ENCODE peak calls at places on chromosomes 5 and 9, in six cellular contexts. One of them, this sample, is unnamed.

GRCh38 chr9:87793292-87793691 is 67.4 kb downstream of the CTSL start:
- DNase-seq in fibroblast of mammary gland: peak
- DNase-seq in KBM-7: no peak
- DNase-seq in GM20000: no peak
- DNase-seq in activated CD4-positive, CD25-positive, alpha-beta regulatory T cell: no peak
- DNase-seq in AG04449: peak
- DNase-seq in this sample: peak

GRCh38 chr9:33884856-33885701 is 68.1 kb downstream of the UBE2R2 start:
- DNase-seq in AG04449: no peak
- DNase-seq in GM20000: no peak
- DNase-seq in activated CD4-positive, CD25-positive, alpha-beta regulatory T cell: no peak
- DNase-seq in fibroblast of mammary gland: peak
- DNase-seq in KBM-7: no peak
- DNase-seq in this sample: peak

GRCh38 chr5:109186759-109187158 is 223.0 kb downstream of the PJA2 start:
- DNase-seq in activated CD4-positive, CD25-positive, alpha-beta regulatory T cell: no peak
- DNase-seq in AG04449: no peak
- DNase-seq in KBM-7: no peak
- DNase-seq in fibroblast of mammary gland: no peak
- DNase-seq in GM20000: no peak
- DNase-seq in this sample: no peak

GRCh38 chr5:143262393-143263174 is 140.9 kb downstream of the NR3C1 start:
- DNase-seq in fibroblast of mammary gland: peak
- DNase-seq in AG04449: peak
- DNase-seq in KBM-7: no peak
- DNase-seq in GM20000: no peak
- DNase-seq in activated CD4-positive, CD25-positive, alpha-beta regulatory T cell: no peak
- DNase-seq in this sample: peak

GRCh38 chr5:170534177-170534576 is 30.4 kb downstream of the KCNIP1 start:
- DNase-seq in GM20000: no peak
- DNase-seq in KBM-7: no peak
- DNase-seq in fibroblast of mammary gland: no peak
- DNase-seq in activated CD4-positive, CD25-positive, alpha-beta regulatory T cell: no peak
- DNase-seq in AG04449: no peak
- DNase-seq in this sample: no peak

GRCh38 chr9:18905883-18906649 is 126.9 kb downstream of the SAXO1 start:
- DNase-seq in fibroblast of mammary gland: peak
- DNase-seq in KBM-7: no peak
- DNase-seq in GM20000: no peak
- DNase-seq in activated CD4-positive, CD25-positive, alpha-beta regulatory T cell: no peak
- DNase-seq in AG04449: no peak
- DNase-seq in this sample: peak

GRCh38 chr5:62969409-62970120 is 390.9 kb downstream of the LRRC70 start:
- DNase-seq in activated CD4-positive, CD25-positive, alpha-beta regulatory T cell: no peak
- DNase-seq in KBM-7: no peak
- DNase-seq in GM20000: no peak
- DNase-seq in fibroblast of mammary gland: no peak
- DNase-seq in AG04449: no peak
- DNase-seq in this sample: no peak

GRCh38 chr9:87260171-87260570 is 237.5 kb upstream of the DAPK1 start:
- DNase-seq in fibroblast of mammary gland: no peak
- DNase-seq in activated CD4-positive, CD25-positive, alpha-beta regulatory T cell: no peak
- DNase-seq in AG04449: no peak
- DNase-seq in KBM-7: no peak
- DNase-seq in GM20000: no peak
- DNase-seq in this sample: peak

GRCh38 chr5:180287404-180287803 is 4.5 kb downstream of the MAPK9 start:
- DNase-seq in KBM-7: no peak
- DNase-seq in GM20000: no peak
- DNase-seq in AG04449: no peak
- DNase-seq in activated CD4-positive, CD25-positive, alpha-beta regulatory T cell: no peak
- DNase-seq in fibroblast of mammary gland: no peak
- DNase-seq in this sample: no peak

GRCh38 chr5:69493235-69493925 is 790 bp downstream of the OCLN start:
- DNase-seq in activated CD4-positive, CD25-positive, alpha-beta regulatory T cell: no peak
- DNase-seq in fibroblast of mammary gland: peak
- DNase-seq in KBM-7: peak
- DNase-seq in GM20000: peak
- DNase-seq in AG04449: no peak
- DNase-seq in this sample: peak

GRCh38 chr5:146520731-146521130 is 4.7 kb upstream of the GPR151 start:
- DNase-seq in activated CD4-positive, CD25-positive, alpha-beta regulatory T cell: no peak
- DNase-seq in AG04449: no peak
- DNase-seq in KBM-7: no peak
- DNase-seq in GM20000: no peak
- DNase-seq in fibroblast of mammary gland: no peak
- DNase-seq in this sample: no peak

GRCh38 chr9:37966443-37967271 is 62.7 kb upstream of the SLC25A51 start:
- DNase-seq in activated CD4-positive, CD25-positive, alpha-beta regulatory T cell: no peak
- DNase-seq in AG04449: no peak
- DNase-seq in GM20000: no peak
- DNase-seq in fibroblast of mammary gland: peak
- DNase-seq in KBM-7: no peak
- DNase-seq in this sample: no peak

GRCh38 chr5:43616535-43616934 is 13.6 kb downstream of the NNT start:
- DNase-seq in KBM-7: no peak
- DNase-seq in AG04449: no peak
- DNase-seq in activated CD4-positive, CD25-positive, alpha-beta regulatory T cell: no peak
- DNase-seq in GM20000: no peak
- DNase-seq in fibroblast of mammary gland: peak
- DNase-seq in this sample: peak

GRCh38 chr5:74067748-74068541 is 441.9 kb downstream of the ARHGEF28 start:
- DNase-seq in KBM-7: no peak
- DNase-seq in fibroblast of mammary gland: peak
- DNase-seq in activated CD4-positive, CD25-positive, alpha-beta regulatory T cell: no peak
- DNase-seq in GM20000: no peak
- DNase-seq in AG04449: no peak
- DNase-seq in this sample: peak

GRCh38 chr5:177070536-177071191 is 16.1 kb upstream of the FGFR4 start:
- DNase-seq in KBM-7: no peak
- DNase-seq in activated CD4-positive, CD25-positive, alpha-beta regulatory T cell: no peak
- DNase-seq in GM20000: no peak
- DNase-seq in AG04449: no peak
- DNase-seq in fibroblast of mammary gland: no peak
- DNase-seq in this sample: no peak

GRCh38 chr5:58794875-58795274 is 212.0 kb downstream of the RAB3C start:
- DNase-seq in AG04449: no peak
- DNase-seq in fibroblast of mammary gland: peak
- DNase-seq in activated CD4-positive, CD25-positive, alpha-beta regulatory T cell: no peak
- DNase-seq in GM20000: no peak
- DNase-seq in KBM-7: no peak
- DNase-seq in this sample: no peak

GRCh38 chr9:36946653-36947052 is 87.4 kb downstream of the PAX5 start:
- DNase-seq in GM20000: no peak
- DNase-seq in activated CD4-positive, CD25-positive, alpha-beta regulatory T cell: no peak
- DNase-seq in KBM-7: no peak
- DNase-seq in AG04449: no peak
- DNase-seq in fibroblast of mammary gland: peak
- DNase-seq in this sample: peak

GRCh38 chr5:107539726-107540330 is 130.9 kb downstream of the EFNA5 start:
- DNase-seq in GM20000: no peak
- DNase-seq in fibroblast of mammary gland: no peak
- DNase-seq in KBM-7: no peak
- DNase-seq in activated CD4-positive, CD25-positive, alpha-beta regulatory T cell: no peak
- DNase-seq in AG04449: no peak
- DNase-seq in this sample: no peak

GRCh38 chr9:92749934-92750315 is 14.7 kb downstream of the BICD2 start:
- DNase-seq in GM20000: no peak
- DNase-seq in fibroblast of mammary gland: peak
- DNase-seq in AG04449: no peak
- DNase-seq in activated CD4-positive, CD25-positive, alpha-beta regulatory T cell: no peak
- DNase-seq in KBM-7: no peak
- DNase-seq in this sample: no peak

GRCh38 chr5:178331491-178331981 is 98.9 kb upstream of the PHYKPL start:
- DNase-seq in AG04449: no peak
- DNase-seq in fibroblast of mammary gland: no peak
- DNase-seq in KBM-7: no peak
- DNase-seq in GM20000: no peak
- DNase-seq in activated CD4-positive, CD25-positive, alpha-beta regulatory T cell: no peak
- DNase-seq in this sample: peak

GRCh38 chr9:89635007-89635742 is 30.4 kb downstream of the GADD45G start:
- DNase-seq in GM20000: no peak
- DNase-seq in AG04449: no peak
- DNase-seq in activated CD4-positive, CD25-positive, alpha-beta regulatory T cell: no peak
- DNase-seq in KBM-7: no peak
- DNase-seq in fibroblast of mammary gland: peak
- DNase-seq in this sample: peak

GRCh38 chr5:23448627-23449026 is 58.8 kb upstream of the PRDM9 start:
- DNase-seq in activated CD4-positive, CD25-positive, alpha-beta regulatory T cell: no peak
- DNase-seq in AG04449: no peak
- DNase-seq in KBM-7: no peak
- DNase-seq in fibroblast of mammary gland: no peak
- DNase-seq in GM20000: no peak
- DNase-seq in this sample: no peak

GRCh38 chr9:35606726-35607125 is 1.7 kb downstream of the TESK1 start:
- DNase-seq in KBM-7: no peak
- DNase-seq in AG04449: no peak
- DNase-seq in fibroblast of mammary gland: no peak
- DNase-seq in GM20000: no peak
- DNase-seq in activated CD4-positive, CD25-positive, alpha-beta regulatory T cell: no peak
- DNase-seq in this sample: no peak

GRCh38 chr9:122127396-122127798 is 32.2 kb downstream of the NDUFA8 start:
- DNase-seq in activated CD4-positive, CD25-positive, alpha-beta regulatory T cell: no peak
- DNase-seq in KBM-7: no peak
- DNase-seq in fibroblast of mammary gland: no peak
- DNase-seq in GM20000: no peak
- DNase-seq in AG04449: no peak
- DNase-seq in this sample: peak

GRCh38 chr5:175582697-175583096 is 75.2 kb upstream of the HRH2 start:
- DNase-seq in activated CD4-positive, CD25-positive, alpha-beta regulatory T cell: no peak
- DNase-seq in KBM-7: no peak
- DNase-seq in AG04449: no peak
- DNase-seq in GM20000: no peak
- DNase-seq in fibroblast of mammary gland: no peak
- DNase-seq in this sample: no peak

GRCh38 chr5:7244208-7244607 is 151.7 kb upstream of the ADCY2 start:
- DNase-seq in activated CD4-positive, CD25-positive, alpha-beta regulatory T cell: no peak
- DNase-seq in KBM-7: no peak
- DNase-seq in GM20000: no peak
- DNase-seq in fibroblast of mammary gland: no peak
- DNase-seq in AG04449: no peak
- DNase-seq in this sample: no peak

GRCh38 chr9:124220551-124221451 is 36.9 kb upstream of the NEK6 start:
- DNase-seq in fibroblast of mammary gland: peak
- DNase-seq in GM20000: no peak
- DNase-seq in KBM-7: no peak
- DNase-seq in activated CD4-positive, CD25-positive, alpha-beta regulatory T cell: no peak
- DNase-seq in AG04449: no peak
- DNase-seq in this sample: peak

GRCh38 chr9:127179633-127180401 is 57.4 kb upstream of the ANGPTL2 start:
- DNase-seq in KBM-7: no peak
- DNase-seq in GM20000: no peak
- DNase-seq in AG04449: no peak
- DNase-seq in activated CD4-positive, CD25-positive, alpha-beta regulatory T cell: no peak
- DNase-seq in fibroblast of mammary gland: no peak
- DNase-seq in this sample: no peak

GRCh38 chr9:5941214-5941613 is 50.5 kb downstream of the MLANA start:
- DNase-seq in AG04449: no peak
- DNase-seq in KBM-7: no peak
- DNase-seq in GM20000: no peak
- DNase-seq in fibroblast of mammary gland: no peak
- DNase-seq in activated CD4-positive, CD25-positive, alpha-beta regulatory T cell: no peak
- DNase-seq in this sample: no peak

GRCh38 chr5:120082316-120083068 is 381.6 kb upstream of the PRR16 start:
- DNase-seq in fibroblast of mammary gland: no peak
- DNase-seq in AG04449: no peak
- DNase-seq in KBM-7: no peak
- DNase-seq in GM20000: no peak
- DNase-seq in activated CD4-positive, CD25-positive, alpha-beta regulatory T cell: no peak
- DNase-seq in this sample: peak

GRCh38 chr5:167861134-167861930 is 430.1 kb upstream of the WWC1 start:
- DNase-seq in KBM-7: peak
- DNase-seq in fibroblast of mammary gland: peak
- DNase-seq in AG04449: no peak
- DNase-seq in activated CD4-positive, CD25-positive, alpha-beta regulatory T cell: no peak
- DNase-seq in GM20000: no peak
- DNase-seq in this sample: peak

This sample was measured in GM23248.